ENCODE peak calls at places on chromosomes 7 and 10, in seven cellular contexts. C is AG10803; L is brain microvascular endothelial cell; T is MM.1S; H is CD4-positive, alpha-beta T cell; V is CD8-positive, alpha-beta T cell; Z is suprapubic skin. N is an unnamed sample.

GRCh38 chr7:132614428-132615076 is 38.3 kb upstream of the PLXNA4 start:
- DNase-seq in C (peak), L (no peak), T (no peak), H (no peak), V (no peak), Z (no peak), N (no peak)

GRCh38 chr7:930975-931758 is 23.3 kb downstream of the ADAP1 start:
- DNase-seq in C (no peak), L (no peak), T (no peak), H (no peak), V (peak), Z (no peak), N (peak)

GRCh38 chr7:28718042-28718452 is 240.1 kb downstream of the TRIL start:
- DNase-seq in C (no peak), L (no peak), T (no peak), H (no peak), V (no peak), Z (no peak), N (no peak)

GRCh38 chr10:21687197-21687993 is 153.4 kb downstream of the MLLT10 start:
- DNase-seq in C (peak), L (no peak), T (no peak), H (no peak), V (no peak), Z (no peak), N (no peak)

GRCh38 chr10:91051834-91052233 is 130.9 kb upstream of the ANKRD1 start:
- DNase-seq in C (peak), L (no peak), T (no peak), H (no peak), V (no peak), Z (no peak), N (no peak)

GRCh38 chr10:16886032-16886431 is 68.8 kb upstream of the RSU1 start:
- DNase-seq in C (no peak), L (no peak), T (no peak), H (no peak), V (no peak), Z (no peak), N (no peak)

GRCh38 chr10:12508165-12508564 is 158.8 kb downstream of the CAMK1D start:
- DNase-seq in C (no peak), L (no peak), T (no peak), H (no peak), V (no peak), Z (no peak), N (no peak)

GRCh38 chr7:133164444-133164843 is 82.6 kb upstream of the CHCHD3 start:
- DNase-seq in C (no peak), L (no peak), T (no peak), H (no peak), V (no peak), Z (no peak), N (no peak)

GRCh38 chr10:62527019-62527827 is 153.1 kb downstream of the ZNF365 start:
- DNase-seq in C (no peak), L (no peak), T (peak), H (no peak), V (no peak), Z (no peak), N (no peak)

GRCh38 chr10:52063159-52063558 is 250.9 kb upstream of the DKK1 start:
- DNase-seq in C (no peak), L (no peak), T (no peak), H (no peak), V (no peak), Z (no peak), N (no peak)

GRCh38 chr10:131786756-131787605 is 113.8 kb upstream of the PPP2R2D start:
- DNase-seq in C (peak), L (peak), T (peak), H (no peak), V (peak), Z (peak), N (no peak)

GRCh38 chr10:90675621-90676020 is 182.2 kb downstream of the HTR7 start:
- DNase-seq in C (peak), L (peak), T (no peak), H (no peak), V (no peak), Z (no peak), N (no peak)

DNA sequence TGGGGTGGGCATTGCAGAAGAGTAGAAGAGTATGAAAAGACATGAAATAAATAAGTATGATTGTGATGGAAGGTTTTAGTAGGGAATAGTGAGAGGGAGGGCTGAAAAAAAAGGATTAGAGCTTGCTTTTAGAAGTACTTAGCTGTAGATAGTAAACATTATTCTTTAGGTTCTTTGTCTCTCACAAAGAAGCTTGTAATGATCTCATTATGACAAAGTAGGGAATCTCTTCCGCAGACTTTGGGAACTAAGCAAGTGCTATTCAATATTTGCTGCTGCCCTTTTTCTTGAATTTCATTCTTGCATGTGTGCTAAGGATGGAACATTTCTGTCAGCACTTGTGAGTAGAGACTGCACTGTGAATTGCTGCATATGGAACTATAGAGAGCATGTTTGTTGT is 173.3 kb downstream of the ST7 start:
- DNase-seq in C (no peak), L (no peak), T (no peak), H (no peak), V (no peak), Z (no peak), N (no peak)
- TF ChIP-seq CTCF in C (no peak), L (no peak), T (no peak), H (no peak), V (no peak), Z (no peak), N (no peak)

GRCh38 chr7:33886100-33886623 is 19.2 kb upstream of the BMPER start:
- DNase-seq in C (no peak), L (no peak), T (no peak), H (no peak), V (no peak), Z (no peak), N (no peak)
- TF ChIP-seq CTCF in C (no peak), L (peak), T (peak), H (no peak), V (no peak), Z (no peak), N (no peak)

DNA sequence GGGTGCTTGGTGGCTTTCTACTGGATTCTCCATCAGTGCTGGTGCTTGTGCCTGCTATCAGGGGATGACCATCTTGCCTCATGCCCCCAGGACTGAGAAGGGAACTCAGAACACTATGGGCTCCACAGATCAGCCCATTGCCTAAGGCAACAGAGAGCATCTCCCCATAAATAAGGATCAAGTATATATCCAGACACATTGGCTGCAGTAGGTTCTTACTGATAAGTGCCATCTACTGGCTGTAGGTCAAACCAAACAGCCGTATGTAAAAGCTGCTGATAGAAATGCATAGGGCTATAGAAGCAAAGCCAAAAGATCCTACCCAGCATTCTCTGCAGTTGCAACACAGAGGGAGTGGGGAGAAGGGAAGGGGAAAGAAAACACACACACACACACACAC is 153.7 kb downstream of the CDK14 start:
- DNase-seq in C (peak), L (peak), T (peak), H (no peak), V (no peak), Z (no peak), N (no peak)
- TF ChIP-seq CTCF in C (peak), L (peak), T (peak), H (no peak), V (no peak), Z (no peak), N (no peak)

DNA sequence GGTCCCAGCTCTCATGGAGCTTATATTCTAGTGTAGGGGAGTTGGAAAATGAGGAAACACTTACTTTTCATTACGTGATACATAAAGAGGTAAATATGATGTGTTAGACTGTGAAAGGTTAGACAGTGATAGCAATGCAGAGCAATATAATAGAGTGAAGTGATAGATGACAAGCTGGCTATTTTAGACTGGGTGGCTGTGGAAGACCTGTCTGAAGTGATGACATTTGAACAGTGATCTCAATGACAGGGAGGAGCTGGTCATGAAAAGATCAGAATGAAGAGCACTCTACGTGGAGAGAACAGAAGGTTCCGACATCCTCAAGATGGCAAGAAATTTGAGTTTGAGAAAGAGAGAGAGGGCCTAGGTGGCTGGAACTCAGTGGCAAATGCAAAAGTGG is 118.9 kb upstream of the MKLN1 start:
- DNase-seq in C (no peak), L (no peak), T (no peak), H (no peak), V (no peak), Z (no peak), N (no peak)
- TF ChIP-seq CTCF in C (no peak), L (no peak), T (no peak), H (no peak), V (no peak), Z (no peak), N (no peak)

GRCh38 chr10:120940299-120940900 is 89.2 kb downstream of the WDR11 start:
- DNase-seq in C (no peak), L (no peak), T (no peak), H (no peak), V (no peak), Z (no peak), N (no peak)
- TF ChIP-seq CTCF in C (no peak), L (no peak), T (no peak), H (no peak), V (no peak), Z (no peak), N (no peak)

DNA sequence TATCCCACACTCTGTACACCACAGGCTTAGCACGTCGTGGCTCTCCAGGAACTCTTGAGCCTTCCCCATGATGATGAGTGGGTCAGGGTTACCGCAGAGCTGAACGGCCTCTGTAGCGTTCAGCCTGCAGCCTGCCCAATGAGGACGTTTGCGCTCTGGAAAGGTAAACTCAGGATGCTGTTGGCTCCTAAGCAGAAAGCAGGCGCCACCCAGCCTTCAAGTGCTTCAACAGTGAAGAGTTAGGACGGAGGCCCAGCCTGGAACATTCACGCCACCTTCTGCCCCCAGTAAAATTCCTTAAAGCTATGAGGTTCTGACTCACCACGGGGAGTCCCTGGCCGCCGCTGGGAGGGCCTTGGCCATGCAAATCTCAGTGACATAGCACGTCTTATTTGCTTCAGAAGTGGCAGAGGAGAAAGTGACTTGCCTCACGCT is 161.5 kb upstream of the SH2B2 start:
- DNase-seq in C (peak), L (peak), T (no peak), H (no peak), V (no peak), Z (no peak), N (no peak)
- TF ChIP-seq CTCF in C (peak), L (peak), T (no peak), H (no peak), V (no peak), Z (no peak), N (no peak)

GRCh38 chr10:14032406-14032998 is 298.2 kb downstream of the FRMD4A start:
- DNase-seq in C (no peak), L (no peak), T (no peak), H (peak), V (peak), Z (no peak), N (no peak)
- TF ChIP-seq CTCF in C (peak), L (peak), T (peak), H (peak), V (peak), Z (peak), N (peak)